ENCODE peak calls at places on chromosomes 13 and 19, in five cellular contexts. W is cardiac muscle cell, G is GM23338, Q is fibroblast of lung, V is endodermal cell. Y is an unnamed sample.

GRCh38 chr19:547836-548720 is 4.2 kb downstream of the GZMM start:
- DNase-seq in G (no peak), W (no peak), Q (no peak), V (peak; percentile 44), Y (no peak)

GRCh38 chr13:48879854-48880253 is 95.9 kb upstream of the FNDC3A start:
- DNase-seq in W (no peak), G (no peak), Q (no peak), V (peak; percentile 47), Y (no peak)

GRCh38 chr13:76326343-76326742 is 559.9 kb downstream of the KCTD12 start:
- DNase-seq in G (no peak), V (no peak), Q (no peak), W (no peak), Y (no peak)

GRCh38 chr19:51141181-51141580 is 920 bp upstream of the SIGLEC7 start:
- DNase-seq in Q (no peak), W (no peak), G (no peak), V (peak; percentile 20), Y (no peak)

GRCh38 chr19:16714702-16715294 is 4.8 kb upstream of the NWD1 start:
- DNase-seq in Q (peak; percentile 45), G (peak; percentile 76), W (peak; percentile 37), V (peak; percentile 91), Y (no peak)

GRCh38 chr19:33621811-33622504 is at the start of gene CHST8:
- DNase-seq in G (peak; percentile 82), Q (no peak), W (peak; percentile 80), V (peak; percentile 91), Y (no peak)

GRCh38 chr19:29215322-29215845 is 2.4 kb upstream of the UQCRFS1 start:
- DNase-seq in G (no peak), Q (no peak), V (no peak), W (no peak), Y (no peak)

GRCh38 chr13:98977568-98978270 is at the start of gene DOCK9:
- DNase-seq in Q (peak; percentile 72), G (peak; percentile 60), W (peak; percentile 62), V (peak; percentile 81), Y (no peak)

GRCh38 chr13:106373304-106373988 is 162.0 kb downstream of the EFNB2 start:
- DNase-seq in Q (peak; percentile 24), G (no peak), V (no peak), W (no peak), Y (no peak)

DNA sequence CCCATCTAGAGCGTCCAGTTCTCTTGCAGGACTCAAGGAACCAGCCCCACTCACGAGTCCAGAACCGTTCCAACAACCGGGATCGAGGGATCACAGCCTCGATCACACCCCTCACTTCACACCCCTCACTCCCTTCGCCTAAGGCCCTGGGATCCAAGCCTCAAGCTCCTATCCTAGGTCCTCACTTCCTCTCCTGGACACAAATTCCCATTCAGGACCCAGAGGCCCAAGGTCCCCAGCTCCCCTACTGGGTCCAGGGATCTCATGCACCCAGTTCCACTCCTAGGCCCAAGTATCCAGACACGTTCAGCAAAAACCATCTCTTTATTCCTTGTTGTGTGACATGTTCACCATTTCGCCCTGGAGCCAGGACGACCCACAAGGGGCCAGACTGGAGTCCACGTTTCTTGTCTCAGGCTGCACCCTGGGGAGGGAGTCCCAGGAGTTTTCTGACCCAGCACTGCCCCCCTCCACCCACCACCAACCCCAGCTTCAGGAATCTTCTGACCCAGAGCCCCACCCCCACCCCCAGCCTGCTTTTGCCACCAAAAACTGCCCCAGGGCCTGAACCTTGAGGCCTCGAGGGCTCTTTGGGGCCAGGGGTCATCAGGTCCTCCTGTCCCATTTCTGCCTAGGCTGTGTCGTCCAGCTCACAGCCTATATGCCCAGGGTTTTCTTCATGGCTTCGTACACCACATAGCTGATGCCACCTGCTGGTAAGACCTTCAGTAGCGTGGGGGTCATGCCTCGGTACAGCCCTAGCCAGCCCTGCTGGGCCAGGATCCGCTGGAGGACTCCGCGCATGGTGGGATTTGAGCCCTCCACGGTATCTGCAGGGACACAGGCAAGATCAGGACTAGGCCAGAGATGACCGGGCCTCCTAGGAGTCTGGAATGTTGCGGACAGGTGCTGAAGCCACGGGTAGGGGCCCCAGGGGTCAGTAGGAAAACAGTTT is 1.4 kb upstream of the KHSRP start:
- DNase-seq in G (no peak), W (no peak), V (no peak), Q (no peak), Y (no peak)
- H3K4me3 ChIP-seq in G (no peak overlapping the region), W (no peak overlapping the region), V (no peak overlapping the region), Q (no peak overlapping the region), Y (no peak overlapping the region)

DNA sequence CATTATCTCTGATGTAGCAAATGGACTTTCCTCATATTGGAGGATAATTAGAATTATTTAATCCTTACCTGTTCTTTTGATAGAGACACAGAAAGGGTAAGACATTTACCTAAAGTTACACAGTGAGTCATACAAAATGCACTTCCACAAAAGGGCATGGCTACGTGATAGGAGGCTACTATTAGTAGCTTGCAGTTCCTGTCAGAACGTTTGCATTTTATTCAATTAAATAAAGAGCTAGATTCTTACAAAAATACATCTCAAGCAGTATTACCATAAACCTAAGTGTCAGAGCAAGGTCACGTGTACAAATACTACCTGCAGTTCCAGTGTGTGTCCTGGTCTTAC is 120.6 kb downstream of the ESD start:
- DNase-seq in G (no peak), Q (no peak), V (no peak), W (no peak), Y (no peak)
- H3K4me1 ChIP-seq in G (no peaks in the 10 kb centered on the region), Q (peaks cover 8% of the 10 kb centered on the region), V (no peaks in the 10 kb centered on the region), W (peaks cover 13% of the 10 kb centered on the region), Y (no peaks in the 10 kb centered on the region)

DNA sequence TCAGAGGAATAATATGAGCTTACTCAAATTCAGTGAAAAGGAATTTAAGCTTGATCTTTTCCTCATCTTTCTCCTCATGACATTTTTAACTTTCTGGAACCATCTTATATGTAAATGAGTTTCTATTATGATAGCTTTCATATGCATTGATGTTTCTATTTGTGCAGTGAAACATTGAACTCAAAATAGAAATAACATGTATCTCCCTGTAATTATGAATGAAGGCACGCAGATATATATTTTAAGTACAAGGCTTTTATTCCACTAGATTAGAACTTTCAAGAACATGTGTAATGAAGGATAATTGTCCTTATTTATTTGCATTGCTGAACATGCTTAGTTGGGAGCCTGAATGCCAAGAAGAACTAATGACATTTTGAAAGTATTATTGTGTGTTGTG is 1391.7 kb upstream of the MIR17HG start:
- DNase-seq in G (no peak), V (no peak), Q (no peak), W (no peak), Y (no peak)
- H3K36me3 ChIP-seq in G (no peaks in the 10 kb centered on the region), V (no peaks in the 10 kb centered on the region), Q (no peaks in the 10 kb centered on the region), W (no peaks in the 10 kb centered on the region), Y (no peaks in the 10 kb centered on the region)

GRCh38 chr19:31348416-31349159 is 648 bp downstream of the TSHZ3 start:
- DNase-seq in G (peak; percentile 39), Q (peak; percentile 29), V (peak; percentile 70), W (peak; percentile 34), Y (no peak)

GRCh38 chr19:31346660-31347059 is 2.6 kb downstream of the TSHZ3 start:
- DNase-seq in W (no peak), V (no peak), G (no peak), Q (no peak), Y (no peak)

GRCh38 chr19:31346184-31346583 is 3.1 kb downstream of the TSHZ3 start:
- DNase-seq in G (no peak), V (no peak), W (no peak), Q (no peak), Y (no peak)

GRCh38 chr19:31347828-31348314 is 1.4 kb downstream of the TSHZ3 start:
- DNase-seq in V (no peak), G (no peak), W (no peak), Q (peak; percentile 89), Y (no peak)

GRCh38 chr19:31347356-31347755 is 1.9 kb downstream of the TSHZ3 start:
- DNase-seq in V (no peak), Q (no peak), W (no peak), G (no peak), Y (no peak)
- H3K4me3 ChIP-seq in V (peak overlapping the region; percentile 76), Q (peak overlapping the region; percentile 85), W (no peak overlapping the region), G (peak overlapping the region; percentile 92), Y (no peak overlapping the region)

GRCh38 chr13:110559986-110560385 is 1.5 kb downstream of the RAB20 start:
- DNase-seq in W (no peak), V (no peak), Q (no peak), G (no peak), Y (no peak)

GRCh38 chr13:110561335-110562033 is at the start of gene RAB20:
- DNase-seq in V (peak; percentile 94), G (peak; percentile 90), Q (peak; percentile 86), W (peak; percentile 88), Y (peak; percentile 19)

GRCh38 chr13:110557610-110558305 is 3.8 kb downstream of the RAB20 start:
- DNase-seq in Q (no peak), V (no peak), W (no peak), G (no peak), Y (no peak)

GRCh38 chr13:110560606-110561334 is 752 bp downstream of the RAB20 start:
- DNase-seq in W (peak; percentile 69), G (peak; percentile 69), V (no peak), Q (peak; percentile 30), Y (no peak)

DNA sequence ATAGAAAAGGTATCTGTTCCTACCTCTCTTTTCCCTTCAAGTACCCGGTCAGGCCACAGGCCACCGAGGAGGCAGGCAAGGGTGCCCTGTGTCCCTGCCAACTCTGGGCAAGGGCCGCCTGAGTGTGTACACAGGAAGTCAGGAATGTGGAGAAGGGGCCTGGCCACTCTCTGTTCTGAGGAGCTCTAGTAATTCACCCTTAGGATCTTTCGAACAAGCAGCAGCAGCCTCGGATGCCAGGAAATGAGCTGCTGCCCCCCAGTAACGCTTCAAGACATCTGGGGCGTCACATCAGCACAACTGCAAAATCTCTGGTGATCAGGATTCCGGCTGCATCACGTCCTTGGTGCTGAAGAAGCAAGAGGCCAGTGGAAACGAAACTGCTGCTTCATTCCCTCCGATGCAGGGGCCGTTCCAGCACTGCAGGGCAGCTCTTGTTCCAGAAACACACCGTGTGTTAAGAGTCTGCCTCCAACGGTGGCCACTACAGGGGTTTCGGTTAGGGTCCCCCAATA is 2.0 kb downstream of the RAB20 start:
- DNase-seq in G (no peak), Q (peak; percentile 58), V (no peak), W (peak; percentile 30), Y (no peak)
- H3K4me1 ChIP-seq in G (peaks cover 26% of the 10 kb centered on the region), Q (peaks cover 7% of the 10 kb centered on the region), V (peaks cover 3% of the 10 kb centered on the region), W (peaks cover 8% of the 10 kb centered on the region), Y (peaks cover 5% of the 10 kb centered on the region)